ENCODE peak calls at places on chromosome 15, in seven cellular contexts. P is endothelial cell of umbilical vein, Q is Peyer's patch, O is cardiac muscle cell, G is A549, J is psoas muscle, T is heart right ventricle. F is an unnamed sample. For H3K4me1 and H3K9me3, the result is how much of the 10 kb centered on the place peaks cover.

GRCh38 chr15:65207280-65207679 is 4.0 kb downstream of the CILP start:
- DNase-seq in P (no peak), Q (no peak), O (no peak), G (no peak), J (no peak), T (no peak), F (no peak)

GRCh38 chr15:78634251-78635145 is 6.5 kb downstream of the CHRNB4 start:
- DNase-seq in P (no peak), Q (no peak), O (no peak), G (no peak), J (no peak), T (no peak), F (no peak)

GRCh38 chr15:71440479-71441071 is 325.3 kb downstream of the THSD4 start:
- DNase-seq in P (peak), Q (no peak), O (peak), G (peak), J (no peak), T (no peak), F (peak)

GRCh38 chr15:69893863-69894262 is 203.9 kb downstream of the TLE3 start:
- DNase-seq in P (no peak), Q (no peak), O (no peak), G (no peak), J (peak), T (peak), F (no peak)

GRCh38 chr15:44370830-44371229 is 56.6 kb upstream of the CTDSPL2 start:
- DNase-seq in P (no peak), Q (no peak), O (no peak), G (peak), J (no peak), T (no peak), F (no peak)

GRCh38 chr15:59398220-59398619 is 25.5 kb upstream of the MYO1E start:
- DNase-seq in P (no peak), Q (no peak), O (no peak), G (no peak), J (no peak), T (no peak), F (no peak)

GRCh38 chr15:94412979-94413741 is 181.8 kb downstream of the MCTP2 start:
- DNase-seq in P (peak), Q (peak), O (peak), G (peak), J (no peak), T (no peak), F (peak)

GRCh38 chr15:83289160-83289559 is 4.7 kb upstream of the BNC1 start:
- DNase-seq in P (no peak), Q (no peak), O (no peak), G (no peak), J (no peak), T (no peak), F (no peak)

GRCh38 chr15:69857686-69858391 is 239.9 kb downstream of the TLE3 start:
- DNase-seq in P (no peak), Q (no peak), O (no peak), G (no peak), J (no peak), T (no peak), F (no peak)

GRCh38 chr15:53625962-53626845 is 133.3 kb downstream of the WDR72 start:
- DNase-seq in P (no peak), Q (no peak), O (no peak), G (no peak), J (no peak), T (no peak), F (no peak)

GRCh38 chr15:57411945-57412768 is 35.9 kb downstream of the CGNL1 start:
- DNase-seq in P (no peak), Q (no peak), O (peak), G (peak), J (no peak), T (peak), F (no peak)

GRCh38 chr15:99163271-99164062 is 58.6 kb downstream of the SYNM start:
- DNase-seq in P (no peak), Q (no peak), O (no peak), G (no peak), J (no peak), T (no peak), F (no peak)

GRCh38 chr15:35618260-35619188 is 72.6 kb upstream of the DPH6 start:
- DNase-seq in P (peak), Q (no peak), O (no peak), G (no peak), J (no peak), T (no peak), F (no peak)

GRCh38 chr15:80871801-80872327 is 92.7 kb downstream of the CEMIP start:
- DNase-seq in P (no peak), Q (no peak), O (no peak), G (no peak), J (no peak), T (no peak), F (no peak)

GRCh38 chr15:89761929-89762328 is 10.9 kb upstream of the MESP1 start:
- DNase-seq in P (no peak), Q (peak), O (no peak), G (no peak), J (no peak), T (no peak), F (peak)

GRCh38 chr15:99424131-99424571 is 141.6 kb upstream of the MEF2A start:
- DNase-seq in P (no peak), Q (no peak), O (no peak), G (no peak), J (no peak), T (no peak), F (no peak)

GRCh38 chr15:43095708-43096347 is 10.0 kb downstream of the UBR1 start:
- DNase-seq in P (no peak), Q (no peak), O (no peak), G (no peak), J (no peak), T (no peak), F (no peak)

GRCh38 chr15:29337156-29337959 is 67.7 kb upstream of the NSMCE3 start:
- DNase-seq in P (no peak), Q (no peak), O (no peak), G (no peak), J (no peak), T (no peak), F (no peak)

GRCh38 chr15:33113666-33114483 is 80.6 kb downstream of the FMN1 start:
- DNase-seq in P (no peak), Q (no peak), O (no peak), G (no peak), J (no peak), T (no peak), F (peak)

GRCh38 chr15:93523490-93523889 is 434.5 kb upstream of the RGMA start:
- DNase-seq in P (no peak), Q (no peak), O (no peak), G (no peak), J (no peak), T (no peak), F (no peak)

GRCh38 chr15:76903251-76903681 is 1.9 kb downstream of the SCAPER start:
- DNase-seq in P (peak), Q (no peak), O (peak), G (peak), J (no peak), T (no peak), F (no peak)

GRCh38 chr15:84953726-84954125 is 27.9 kb upstream of the PDE8A start:
- DNase-seq in P (no peak), Q (no peak), O (no peak), G (no peak), J (no peak), T (no peak), F (no peak)

GRCh38 chr15:51649659-51650521 is 27.3 kb upstream of the DMXL2 start:
- DNase-seq in P (peak), Q (peak), O (peak), G (peak), J (no peak), T (peak), F (peak)

DNA sequence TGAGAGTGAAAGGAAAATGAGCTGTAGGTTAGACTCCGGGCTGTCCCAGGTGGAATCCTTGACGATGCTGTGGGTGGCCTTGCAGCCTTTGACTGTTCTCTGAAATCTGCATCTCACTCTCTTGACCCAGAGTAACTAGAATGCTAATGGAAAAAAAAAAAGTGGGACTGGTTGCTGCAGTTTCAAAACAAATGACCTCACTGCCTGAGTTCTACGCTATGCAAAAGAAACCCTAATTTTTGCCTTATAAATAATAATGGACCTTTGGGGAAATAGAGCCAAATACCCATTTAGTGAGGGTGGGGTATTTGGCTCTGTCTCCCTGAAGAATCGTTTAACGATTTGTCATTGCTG is 309.7 kb upstream of the C2CD4B start:
- DNase-seq in P (no peak), Q (no peak), O (no peak), G (no peak), J (no peak), T (no peak), F (no peak)
- H3K4me1 ChIP-seq in P (under half), Q (under half), O (under half), G (under half), J (half or more), T (half or more), F (under half)

GRCh38 chr15:25184356-25185155 is 229.8 kb downstream of the SNRPN start:
- DNase-seq in P (no peak), Q (peak), O (no peak), G (no peak), J (peak), T (no peak), F (no peak)
- H3K9me3 ChIP-seq in P (under half), Q (under half), O (under half), G (under half), J (under half), T (under half), F (under half)

GRCh38 chr15:91930092-91930491 is 76.6 kb downstream of the SLCO3A1 start:
- DNase-seq in P (no peak), Q (no peak), O (peak), G (no peak), J (no peak), T (no peak), F (no peak)

GRCh38 chr15:91924842-91925495 is 71.5 kb downstream of the SLCO3A1 start:
- DNase-seq in P (no peak), Q (no peak), O (no peak), G (no peak), J (no peak), T (no peak), F (peak)

GRCh38 chr15:91929509-91929908 is 76.0 kb downstream of the SLCO3A1 start:
- DNase-seq in P (no peak), Q (no peak), O (peak), G (no peak), J (no peak), T (no peak), F (no peak)

GRCh38 chr15:91928676-91929075 is 75.2 kb downstream of the SLCO3A1 start:
- DNase-seq in P (no peak), Q (no peak), O (no peak), G (no peak), J (no peak), T (no peak), F (no peak)

DNA sequence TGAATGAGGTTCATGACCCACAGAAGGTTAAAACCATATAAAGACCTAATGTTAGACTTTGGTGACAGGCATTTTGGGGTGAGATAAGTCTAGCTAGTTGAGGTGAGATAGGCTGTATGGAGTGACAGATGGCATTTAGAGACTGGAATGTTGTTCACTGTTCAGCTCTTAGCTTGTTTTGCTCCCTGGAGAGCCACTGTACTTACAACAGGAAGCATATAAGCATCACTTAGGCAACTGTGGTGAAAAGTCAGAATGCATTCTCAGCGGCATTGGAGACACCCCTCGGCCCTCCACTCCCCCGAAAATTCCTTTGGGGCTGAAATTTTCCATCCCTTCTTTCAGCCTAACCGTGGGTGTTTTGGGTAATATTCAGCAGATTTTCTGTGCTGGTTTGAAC is 73.4 kb downstream of the SLCO3A1 start:
- DNase-seq in P (no peak), Q (no peak), O (peak), G (no peak), J (no peak), T (no peak), F (no peak)
- H3K27ac ChIP-seq in P (no peak), Q (no peak), O (peak), G (no peak), J (no peak), T (peak), F (no peak)

GRCh38 chr15:39882602-39883001 is 37.5 kb downstream of the GPR176 start:
- DNase-seq in P (no peak), Q (no peak), O (no peak), G (no peak), J (no peak), T (no peak), F (no peak)
- H3K4me1 ChIP-seq in P (under half), Q (under half), O (under half), G (under half), J (under half), T (under half), F (under half)

F was measured in small intestine.